ENCODE peak calls at places on chromosomes 6 and 20, in four cellular contexts. E is CD14-positive monocyte, P is fibroblast of lung, A is GM23248. I is an unnamed sample.

GRCh38 chr6:151807513-151808330 is at the start of gene ESR1:
- DNase-seq in E (no peak), P (peak), A (peak), I (peak)

GRCh38 chr6:116139917-116140316 is 14.0 kb upstream of the COL10A1 start:
- DNase-seq in E (no peak), P (no peak), A (no peak), I (no peak)

GRCh38 chr6:303948-304558 is 11.8 kb downstream of the DUSP22 start:
- DNase-seq in E (no peak), P (no peak), A (no peak), I (no peak)

GRCh38 chr6:124924333-124924759 is 37.9 kb upstream of the RNF217 start:
- DNase-seq in E (no peak), P (peak), A (peak), I (no peak)

GRCh38 chr20:25539742-25540201 is 45.6 kb downstream of the NINL start:
- DNase-seq in E (no peak), P (peak), A (peak), I (no peak)

GRCh38 chr20:12455152-12455551 is 537.5 kb downstream of the BTBD3 start:
- DNase-seq in E (no peak), P (no peak), A (no peak), I (no peak)

GRCh38 chr20:19652591-19653026 is 105.4 kb upstream of the RIN2 start:
- DNase-seq in E (no peak), P (no peak), A (no peak), I (no peak)

GRCh38 chr6:166558156-166559025 is 28.1 kb downstream of the RAMACL start:
- DNase-seq in E (no peak), P (no peak), A (no peak), I (no peak)

GRCh38 chr6:159691133-159691962 is 1.7 kb downstream of the SOD2 start:
- DNase-seq in E (no peak), P (peak), A (peak), I (peak)

GRCh38 chr20:9442858-9443257 is 71.5 kb upstream of the LAMP5 start:
- DNase-seq in E (no peak), P (no peak), A (peak), I (no peak)

GRCh38 chr6:1310628-1311399 is 1.1 kb upstream of the FOXQ1 start:
- DNase-seq in E (no peak), P (no peak), A (peak), I (no peak)

GRCh38 chr6:118708055-118708454 is 56.7 kb upstream of the CEP85L start:
- DNase-seq in E (no peak), P (peak), A (peak), I (peak)

GRCh38 chr6:57173886-57174510 is 1.9 kb downstream of the BAG2 start:
- DNase-seq in E (no peak), P (peak), A (peak), I (peak)

GRCh38 chr20:496126-496696 is 33.9 kb upstream of the TBC1D20 start:
- DNase-seq in E (no peak), P (peak), A (peak), I (no peak)

GRCh38 chr20:13819885-13820645 is 35.2 kb downstream of the NDUFAF5 start:
- DNase-seq in E (no peak), P (peak), A (peak), I (no peak)

GRCh38 chr20:8155848-8156602 is 24.0 kb downstream of the PLCB1 start:
- DNase-seq in E (no peak), P (no peak), A (peak), I (peak)

GRCh38 chr6:136236491-136237293 is 13.4 kb downstream of the MTFR2 start:
- DNase-seq in E (no peak), P (no peak), A (peak), I (no peak)

GRCh38 chr6:168120390-168121307 is 41.6 kb upstream of the FRMD1 start:
- DNase-seq in E (no peak), P (no peak), A (no peak), I (no peak)